ENCODE peak calls at places on chromosome 1, in five cellular contexts. V is SK-MEL-5; B is bronchial epithelial cell; H is anterior cingulate cortex; E is naive thymus-derived CD8-positive, alpha-beta T cell. Z is an unnamed sample.

GRCh38 chr1:6922096-6922931 is 137.1 kb downstream of the CAMTA1 start:
- DNase-seq in V (peak), B (peak), H (peak), E (no peak), Z (peak)

GRCh38 chr1:156281281-156282142 is 1.1 kb downstream of the SMG5 start:
- DNase-seq in V (peak), B (peak), H (no peak), E (no peak), Z (peak)

GRCh38 chr1:3890389-3891328 is 9.4 kb downstream of the C1orf174 start:
- DNase-seq in V (no peak), B (peak), H (no peak), E (no peak), Z (no peak)

GRCh38 chr1:6498576-6499111 is 7.2 kb upstream of the PLEKHG5 start:
- DNase-seq in V (no peak), B (no peak), H (no peak), E (no peak), Z (no peak)

GRCh38 chr1:41420877-41421276 is 59.6 kb downstream of the FOXO6 start:
- DNase-seq in V (no peak), B (no peak), H (no peak), E (no peak), Z (no peak)

GRCh38 chr1:108897865-108898720 is 21.3 kb downstream of the GPSM2 start:
- DNase-seq in V (peak), B (peak), H (peak), E (peak), Z (peak)

GRCh38 chr1:226082959-226083302 is 20.4 kb downstream of the H3-3A start:
- DNase-seq in V (peak), B (no peak), H (no peak), E (no peak), Z (peak)

GRCh38 chr1:76115186-76115585 is 40.6 kb downstream of the ST6GALNAC3 start:
- DNase-seq in V (no peak), B (no peak), H (no peak), E (no peak), Z (peak)

GRCh38 chr1:24442764-24443163 is 27.2 kb downstream of the NIPAL3 start:
- DNase-seq in V (no peak), B (no peak), H (no peak), E (no peak), Z (no peak)

GRCh38 chr1:203166192-203166940 is 9.3 kb downstream of the MYBPH start:
- DNase-seq in V (peak), B (peak), H (no peak), E (no peak), Z (peak)

GRCh38 chr1:201807958-201808632 is 20.9 kb upstream of the IPO9 start:
- DNase-seq in V (no peak), B (no peak), H (no peak), E (no peak), Z (no peak)

GRCh38 chr1:182978158-182978853 is 25.3 kb upstream of the SHCBP1L start:
- DNase-seq in V (no peak), B (peak), H (no peak), E (no peak), Z (no peak)

GRCh38 chr1:36151845-36152203 is 2.5 kb upstream of the TRAPPC3 start:
- DNase-seq in V (no peak), B (no peak), H (no peak), E (peak), Z (no peak)

GRCh38 chr1:10803971-10804820 is 7.8 kb upstream of the CASZ1 start:
- DNase-seq in V (no peak), B (peak), H (no peak), E (no peak), Z (peak)

GRCh38 chr1:40020447-40021085 is 20.0 kb upstream of the CAP1 start:
- DNase-seq in V (peak), B (no peak), H (no peak), E (no peak), Z (no peak)

GRCh38 chr1:233025156-233025555 is 74.7 kb downstream of the NTPCR start:
- DNase-seq in V (peak), B (no peak), H (no peak), E (no peak), Z (peak)

GRCh38 chr1:158930504-158930903 is 848 bp upstream of the PYHIN1 start:
- DNase-seq in V (no peak), B (no peak), H (no peak), E (no peak), Z (no peak)

GRCh38 chr1:114180742-114181141 is 27.1 kb upstream of the SYT6 start:
- DNase-seq in V (no peak), B (no peak), H (no peak), E (no peak), Z (no peak)

Z was measured in MCF 10A.